ENCODE peak calls at places on chromosomes 2 and 18, in nine cellular contexts. O, Y, E, U, I, T, G, Q and X are unnamed samples.

GRCh38 chr2:164835302-164835701 is 6.3 kb downstream of the COBLL1 start:
- DNase-seq in G (no peak), I (no peak), Y (no peak), T (no peak), O (no peak), Q (no peak), U (no peak), E (no peak), X (no peak)

GRCh38 chr2:198004173-198004572 is 199.8 kb downstream of the PLCL1 start:
- DNase-seq in I (no peak), E (peak), U (no peak), Y (no peak), O (no peak), Q (no peak), T (no peak), G (no peak), X (peak)

GRCh38 chr18:36811955-36812354 is 16.8 kb downstream of the TPGS2 start:
- DNase-seq in I (no peak), O (no peak), G (no peak), T (no peak), U (no peak), Y (no peak), Q (no peak), E (no peak), X (peak)

GRCh38 chr2:216670266-216671080 is 24.9 kb downstream of the IGFBP5 start:
- DNase-seq in I (peak), O (no peak), U (no peak), T (no peak), G (no peak), Q (no peak), Y (no peak), E (no peak), X (no peak)

GRCh38 chr2:199457147-199458016 is at the start of gene SATB2:
- DNase-seq in Y (no peak), I (peak), Q (no peak), O (peak), G (no peak), E (peak), T (peak), U (no peak), X (peak)

GRCh38 chr2:171161425-171162289 is 964 bp upstream of the TLK1 start:
- DNase-seq in U (no peak), E (no peak), G (no peak), Q (no peak), I (no peak), T (peak), Y (peak), O (no peak), X (no peak)

GRCh38 chr2:112723995-112724394 is 3.2 kb downstream of the NT5DC4 start:
- DNase-seq in Q (peak), O (no peak), I (no peak), T (no peak), G (no peak), E (no peak), Y (no peak), U (no peak), X (no peak)

GRCh38 chr2:58562281-58562680 is 321.2 kb upstream of the FANCL start:
- DNase-seq in O (peak), T (no peak), U (no peak), Y (no peak), Q (no peak), E (no peak), I (no peak), G (no peak), X (no peak)

GRCh38 chr2:169077674-169078240 is 8.4 kb downstream of the DHRS9 start:
- DNase-seq in T (no peak), Q (no peak), G (no peak), U (no peak), O (no peak), Y (no peak), E (no peak), I (peak), X (no peak)

GRCh38 chr2:223262946-223263345 is 211.0 kb downstream of the KCNE4 start:
- DNase-seq in Y (no peak), U (no peak), O (peak), T (no peak), E (no peak), I (no peak), Q (no peak), G (no peak), X (no peak)

GRCh38 chr2:109218087-109218791 is 89.2 kb downstream of the SH3RF3 start:
- DNase-seq in T (no peak), U (peak), E (no peak), Q (no peak), Y (no peak), O (no peak), I (no peak), G (no peak), X (peak)

GRCh38 chr2:98704499-98705332 is 26.2 kb downstream of the MGAT4A start:
- DNase-seq in G (peak), Y (no peak), I (no peak), Q (no peak), E (no peak), U (no peak), O (no peak), T (no peak), X (no peak)
- H3K4me3 ChIP-seq in G (no peak), Y (no peak), I (no peak), Q (no peak), E (no peak), U (no peak), O (no peak), T (no peak), X (no peak)

GRCh38 chr2:233252227-233252626 is 754 bp downstream of the ATG16L1 start:
- DNase-seq in U (no peak), G (no peak), O (no peak), E (no peak), T (no peak), Y (no peak), I (no peak), Q (no peak), X (no peak)

GRCh38 chr2:233250568-233250967 is 905 bp upstream of the ATG16L1 start:
- DNase-seq in Y (no peak), I (no peak), T (no peak), G (no peak), O (no peak), E (no peak), U (no peak), Q (no peak), X (no peak)

GRCh38 chr2:233251306-233252116 is at the start of gene ATG16L1:
- DNase-seq in Y (peak), E (peak), U (peak), O (peak), T (peak), Q (peak), G (peak), I (peak), X (peak)

GRCh38 chr2:233248999-233249398 is 2.5 kb upstream of the ATG16L1 start:
- DNase-seq in G (no peak), I (no peak), E (no peak), O (no peak), Q (no peak), Y (no peak), T (no peak), U (no peak), X (no peak)

GRCh38 chr2:233250985-233251305 is 528 bp upstream of the ATG16L1 start:
- DNase-seq in T (no peak), U (no peak), O (no peak), I (no peak), Q (no peak), Y (no peak), E (no peak), G (no peak), X (no peak)
- H3K4me3 ChIP-seq in T (peak), U (no peak), O (peak), I (peak), Q (peak), Y (peak), E (peak), G (peak), X (peak)

GRCh38 chr2:191023235-191023679 is 9.3 kb upstream of the STAT1 start:
- DNase-seq in E (no peak), Y (no peak), G (no peak), Q (no peak), U (no peak), O (no peak), T (no peak), I (no peak), X (no peak)
- H3K4me3 ChIP-seq in E (no peak), Y (no peak), G (no peak), Q (no peak), U (no peak), O (no peak), T (no peak), I (no peak), X (no peak)

GRCh38 chr2:191246820-191247380 is 1.7 kb downstream of the MYO1B start:
- DNase-seq in T (peak), E (no peak), I (no peak), G (no peak), Q (no peak), U (no peak), Y (no peak), O (peak), X (no peak)
- H3K4me3 ChIP-seq in T (peak), E (peak), I (peak), G (no peak), Q (peak), U (no peak), Y (no peak), O (peak), X (peak)

GRCh38 chr2:235605306-235605998 is 111.6 kb downstream of the AGAP1 start:
- DNase-seq in I (peak), E (peak), U (no peak), T (peak), Q (peak), G (peak), O (peak), Y (no peak), X (peak)
- H3K4me3 ChIP-seq in I (no peak), E (peak), U (no peak), T (peak), Q (no peak), G (no peak), O (no peak), Y (no peak), X (peak)

DNA sequence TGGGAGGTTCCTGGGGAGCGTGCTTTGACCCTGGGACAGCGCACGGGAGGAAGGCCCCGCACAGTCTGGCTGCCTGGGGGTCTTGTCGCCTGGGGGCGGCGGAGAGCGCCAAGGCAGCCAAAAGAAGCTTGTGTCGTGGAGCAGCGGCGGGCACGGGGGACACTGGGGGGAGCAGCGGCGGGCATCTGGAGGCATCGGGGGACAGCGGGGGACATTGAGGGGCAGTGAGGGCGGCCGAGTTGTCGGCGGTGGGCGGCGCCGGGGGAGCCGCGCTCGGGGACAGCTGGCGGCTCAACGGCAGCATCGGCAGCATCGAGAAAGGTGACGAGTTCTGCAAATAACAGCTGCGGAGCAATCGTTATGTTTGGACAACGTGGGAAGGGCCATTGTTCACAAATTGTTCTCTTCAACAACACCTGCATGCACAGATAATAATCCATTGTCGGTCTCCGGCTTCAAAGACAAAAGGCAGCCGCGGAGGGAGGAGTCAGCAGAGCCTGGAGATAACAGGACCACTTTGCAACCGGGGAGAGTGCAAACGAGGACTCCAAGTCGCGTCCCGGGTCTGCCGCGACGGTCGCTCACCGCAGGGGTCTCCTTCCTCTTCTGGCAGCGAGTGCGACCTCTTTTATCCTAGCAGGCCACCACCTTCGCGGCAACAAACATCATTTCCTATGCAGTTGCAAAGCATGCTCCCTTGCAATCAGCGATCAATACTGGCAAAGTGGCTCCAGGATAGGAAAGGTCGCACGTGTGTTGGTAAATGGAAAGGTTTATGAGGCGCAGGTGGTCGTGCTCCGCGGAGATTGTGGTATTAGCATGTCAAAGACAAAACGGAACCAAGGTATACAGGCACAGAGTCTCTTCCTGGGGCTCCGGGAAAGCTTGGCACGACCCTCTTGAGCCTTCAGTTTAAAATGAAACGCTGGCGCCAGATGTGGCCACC is 132.3 kb upstream of the DLX2 start:
- DNase-seq in O (no peak), U (no peak), I (peak), Y (no peak), T (peak), E (no peak), Q (no peak), G (peak), X (no peak)
- H3K4me3 ChIP-seq in O (peak), U (no peak), I (peak), Y (no peak), T (peak), E (peak), Q (peak), G (no peak), X (peak)

DNA sequence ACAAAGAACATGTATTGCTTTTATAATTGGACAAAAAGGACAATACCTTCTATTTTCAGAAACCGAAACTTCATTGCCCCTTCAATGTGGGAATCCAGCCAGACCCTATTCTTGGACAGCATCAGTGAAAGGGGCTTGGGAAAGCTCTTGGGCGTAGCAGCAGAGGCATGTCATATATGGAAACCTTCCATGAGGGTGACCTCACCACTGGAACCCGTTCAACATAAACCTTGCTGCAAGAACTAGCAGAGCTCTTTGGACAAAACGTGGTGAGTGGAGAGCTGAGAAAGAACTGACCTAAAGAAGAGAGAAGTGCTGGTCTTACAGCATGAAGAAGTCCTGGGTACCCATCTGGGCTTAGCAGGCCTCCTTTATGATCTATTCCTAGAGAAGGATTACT is 22.7 kb upstream of the ACTG2 start:
- DNase-seq in Y (no peak), E (peak), I (peak), U (no peak), G (no peak), T (no peak), Q (peak), O (peak), X (peak)
- H3K4me3 ChIP-seq in Y (no peak), E (no peak), I (no peak), U (no peak), G (no peak), T (no peak), Q (peak), O (no peak), X (no peak)